ENCODE peak calls at places on chromosome 7, in four cellular contexts. One of them, this sample, is unnamed.

GRCh38 chr7:7148799-7149481 is 33.4 kb upstream of the C1GALT1 start:
- DNase-seq in HCT116: no peak
- DNase-seq in K562: peak
- DNase-seq in GM12878: no peak
- DNase-seq in this sample: peak

GRCh38 chr7:45695249-45695995 is 121.3 kb downstream of the ADCY1 start:
- DNase-seq in HCT116: no peak
- DNase-seq in K562: no peak
- DNase-seq in GM12878: no peak
- DNase-seq in this sample: no peak

GRCh38 chr7:55484241-55484640 is 88.1 kb downstream of the VOPP1 start:
- DNase-seq in HCT116: no peak
- DNase-seq in K562: no peak
- DNase-seq in GM12878: no peak
- DNase-seq in this sample: no peak

GRCh38 chr7:135938563-135938962 is 38.6 kb downstream of the MTPN start:
- DNase-seq in HCT116: no peak
- DNase-seq in K562: no peak
- DNase-seq in GM12878: no peak
- DNase-seq in this sample: no peak

GRCh38 chr7:19333706-19334105 is 188.5 kb upstream of the FERD3L start:
- DNase-seq in HCT116: no peak
- DNase-seq in K562: no peak
- DNase-seq in GM12878: no peak
- DNase-seq in this sample: no peak

GRCh38 chr7:140605337-140605736 is 35.3 kb downstream of the DENND2A start:
- DNase-seq in HCT116: no peak
- DNase-seq in K562: no peak
- DNase-seq in GM12878: no peak
- DNase-seq in this sample: no peak

GRCh38 chr7:16688249-16688648 is 42.3 kb downstream of the BZW2 start:
- DNase-seq in HCT116: peak
- DNase-seq in K562: peak
- DNase-seq in GM12878: no peak
- DNase-seq in this sample: no peak

GRCh38 chr7:92108821-92109220 is 25.5 kb downstream of the CYP51A1 start:
- DNase-seq in HCT116: no peak
- DNase-seq in K562: no peak
- DNase-seq in GM12878: no peak
- DNase-seq in this sample: no peak

GRCh38 chr7:134368851-134369533 is 52.3 kb upstream of the SLC35B4 start:
- DNase-seq in HCT116: no peak
- DNase-seq in K562: no peak
- DNase-seq in GM12878: no peak
- DNase-seq in this sample: peak

GRCh38 chr7:121604627-121605296 is 208.7 kb upstream of the FAM3C start:
- DNase-seq in HCT116: no peak
- DNase-seq in K562: no peak
- DNase-seq in GM12878: no peak
- DNase-seq in this sample: peak

GRCh38 chr7:158760936-158761335 is 56.3 kb upstream of the NCAPG2 start:
- DNase-seq in HCT116: no peak
- DNase-seq in K562: peak
- DNase-seq in GM12878: no peak
- DNase-seq in this sample: peak

GRCh38 chr7:101733713-101734475 is 83.5 kb upstream of the CUX1 start:
- DNase-seq in HCT116: no peak
- DNase-seq in K562: peak
- DNase-seq in GM12878: no peak
- DNase-seq in this sample: peak

GRCh38 chr7:51127618-51127904 is 189.0 kb downstream of the COBL start:
- DNase-seq in HCT116: no peak
- DNase-seq in K562: no peak
- DNase-seq in GM12878: no peak
- DNase-seq in this sample: no peak

GRCh38 chr7:157861551-157861950 is 524.7 kb downstream of the DNAJB6 start:
- DNase-seq in HCT116: no peak
- DNase-seq in K562: no peak
- DNase-seq in GM12878: no peak
- DNase-seq in this sample: no peak

GRCh38 chr7:30562909-30563308 is 31.8 kb upstream of the GARS1 start:
- DNase-seq in HCT116: no peak
- DNase-seq in K562: no peak
- DNase-seq in GM12878: no peak
- DNase-seq in this sample: no peak

GRCh38 chr7:72025381-72025960 is 386.7 kb downstream of the CALN1 start:
- DNase-seq in HCT116: no peak
- DNase-seq in K562: no peak
- DNase-seq in GM12878: no peak
- DNase-seq in this sample: no peak

GRCh38 chr7:45060295-45060694 is 28.5 kb downstream of the NACAD start:
- DNase-seq in HCT116: no peak
- DNase-seq in K562: no peak
- DNase-seq in GM12878: no peak
- DNase-seq in this sample: no peak

GRCh38 chr7:116259821-116260440 is 49.6 kb downstream of the TES start:
- DNase-seq in HCT116: peak
- DNase-seq in K562: no peak
- DNase-seq in GM12878: no peak
- DNase-seq in this sample: no peak

GRCh38 chr7:44159824-44160630 is 18.9 kb upstream of the MYL7 start:
- DNase-seq in HCT116: no peak
- DNase-seq in K562: no peak
- DNase-seq in GM12878: no peak
- DNase-seq in this sample: no peak

GRCh38 chr7:11753441-11753840 is 78.6 kb downstream of the THSD7A start:
- DNase-seq in HCT116: no peak
- DNase-seq in K562: no peak
- DNase-seq in GM12878: no peak
- DNase-seq in this sample: no peak

GRCh38 chr7:36304099-36304425 is 85.6 kb upstream of the ANLN start:
- DNase-seq in HCT116: no peak
- DNase-seq in K562: no peak
- DNase-seq in GM12878: no peak
- DNase-seq in this sample: no peak

GRCh38 chr7:114088541-114088940 is 169.7 kb upstream of the PPP1R3A start:
- DNase-seq in HCT116: no peak
- DNase-seq in K562: no peak
- DNase-seq in GM12878: no peak
- DNase-seq in this sample: no peak

GRCh38 chr7:85950418-85950817 is 693.3 kb upstream of the GRM3 start:
- DNase-seq in HCT116: no peak
- DNase-seq in K562: no peak
- DNase-seq in GM12878: no peak
- DNase-seq in this sample: peak

GRCh38 chr7:158595068-158595467 is 7.4 kb upstream of the PTPRN2 start:
- DNase-seq in HCT116: peak
- DNase-seq in K562: no peak
- DNase-seq in GM12878: peak
- DNase-seq in this sample: no peak

GRCh38 chr7:8068892-8069686 is 100.5 kb downstream of the GLCCI1 start:
- DNase-seq in HCT116: no peak
- DNase-seq in K562: no peak
- DNase-seq in GM12878: no peak
- DNase-seq in this sample: no peak

GRCh38 chr7:44748948-44749731 is 493 bp downstream of the ZMIZ2 start:
- DNase-seq in HCT116: no peak
- DNase-seq in K562: peak
- DNase-seq in GM12878: no peak
- DNase-seq in this sample: no peak

GRCh38 chr7:999921-1000593 is 17.1 kb downstream of the CYP2W1 start:
- DNase-seq in HCT116: no peak
- DNase-seq in K562: no peak
- DNase-seq in GM12878: peak
- DNase-seq in this sample: no peak

GRCh38 chr7:105691692-105692564 is 110.6 kb upstream of the EFCAB10 start:
- DNase-seq in HCT116: no peak
- DNase-seq in K562: no peak
- DNase-seq in GM12878: no peak
- DNase-seq in this sample: no peak

GRCh38 chr7:79854621-79855020 is 280.0 kb upstream of the GNAI1 start:
- DNase-seq in HCT116: no peak
- DNase-seq in K562: no peak
- DNase-seq in GM12878: no peak
- DNase-seq in this sample: no peak

DNA sequence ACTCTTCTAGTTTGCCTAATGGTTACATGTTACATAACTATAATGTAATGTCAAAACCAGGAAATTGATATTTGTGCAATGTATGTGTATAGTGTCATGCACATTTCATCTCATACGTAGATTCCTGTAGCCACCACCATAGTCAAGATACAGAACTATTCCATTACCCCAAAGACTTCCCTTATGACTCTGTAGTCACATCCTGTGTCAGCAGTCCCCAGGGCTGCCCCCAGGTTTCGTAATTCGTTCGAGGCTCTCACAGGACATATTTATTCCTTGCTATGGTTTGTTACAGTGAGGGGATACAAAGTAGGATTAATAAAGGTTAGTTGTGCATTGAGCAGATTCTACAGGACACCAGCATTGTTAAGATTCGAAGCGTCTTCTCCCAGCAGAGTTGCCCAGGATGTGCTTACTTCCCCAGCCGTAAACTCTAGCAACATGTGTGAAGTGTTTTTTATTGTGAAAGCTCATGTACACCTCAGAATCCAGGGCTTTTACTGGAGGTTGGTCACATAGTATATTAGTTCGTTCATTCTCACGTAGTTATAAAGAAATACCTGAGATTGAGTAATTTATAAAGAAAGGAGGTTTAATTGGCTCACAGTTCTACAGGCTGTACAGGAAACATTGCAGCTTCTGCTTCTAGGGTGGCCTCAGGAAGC is 18.6 kb downstream of the RABGEF1 start:
- DNase-seq in HCT116: no peak
- DNase-seq in K562: no peak
- DNase-seq in GM12878: no peak
- DNase-seq in this sample: no peak
- TF ChIP-seq ZBTB33 in HCT116: no peak
- TF ChIP-seq ZBTB33 in K562: no peak
- TF ChIP-seq ZBTB33 in GM12878: no peak
- TF ChIP-seq ZBTB33 in this sample: no peak

GRCh38 chr7:66236713-66237303 is 31.7 kb downstream of the TPST1 start:
- DNase-seq in HCT116: no peak
- DNase-seq in K562: no peak
- DNase-seq in GM12878: no peak
- DNase-seq in this sample: no peak

GRCh38 chr7:66239467-66239856 is 34.3 kb downstream of the TPST1 start:
- DNase-seq in HCT116: no peak
- DNase-seq in K562: no peak
- DNase-seq in GM12878: no peak
- DNase-seq in this sample: no peak

GRCh38 chr7:66233638-66234037 is 28.5 kb downstream of the TPST1 start:
- DNase-seq in HCT116: no peak
- DNase-seq in K562: no peak
- DNase-seq in GM12878: no peak
- DNase-seq in this sample: no peak

DNA sequence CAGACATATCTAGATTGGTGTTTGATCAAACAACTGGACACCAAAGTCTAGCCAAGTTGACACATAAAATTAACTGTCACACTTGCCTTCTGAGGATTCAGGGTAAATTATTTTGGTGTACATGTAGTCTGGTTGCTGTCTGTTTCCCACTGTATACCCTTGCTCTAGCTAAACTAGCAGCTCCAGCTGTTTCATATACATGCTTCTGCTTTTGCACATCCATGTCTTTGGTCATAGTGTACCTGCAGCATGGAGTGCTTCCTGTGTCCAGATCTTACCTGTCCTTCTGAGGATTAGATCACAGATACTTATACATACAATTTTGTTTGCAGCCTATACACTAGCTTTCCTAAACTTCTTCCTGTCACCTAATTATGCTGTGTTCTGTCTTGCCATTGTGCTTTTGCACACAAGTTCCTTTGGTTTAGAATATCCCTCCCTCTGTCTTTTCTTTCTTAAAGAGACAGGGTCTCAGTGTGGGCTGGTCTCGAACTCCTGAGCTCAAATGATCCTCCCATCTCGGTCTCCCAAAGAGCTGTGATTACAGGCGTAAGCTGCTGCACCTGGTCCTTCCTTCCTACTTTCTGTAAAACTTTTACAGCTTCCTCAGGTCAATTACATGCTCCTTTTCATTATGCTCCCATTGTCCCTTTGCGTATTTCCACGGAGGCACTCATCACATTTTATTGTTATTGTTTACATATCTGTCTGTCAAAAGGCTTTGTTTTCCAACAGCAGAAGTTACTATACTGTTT is 33.8 kb downstream of the TPST1 start:
- DNase-seq in HCT116: no peak
- DNase-seq in K562: no peak
- DNase-seq in GM12878: no peak
- DNase-seq in this sample: no peak
- H3K27ac ChIP-seq in HCT116: no peak
- H3K27ac ChIP-seq in K562: no peak
- H3K27ac ChIP-seq in GM12878: no peak
- H3K27ac ChIP-seq in this sample: peak

GRCh38 chr7:78141533-78142281 is 343.1 kb downstream of the PHTF2 start:
- DNase-seq in HCT116: no peak
- DNase-seq in K562: no peak
- DNase-seq in GM12878: no peak
- DNase-seq in this sample: no peak
- TF ChIP-seq ZNF274 in HCT116: no peak
- TF ChIP-seq ZNF274 in K562: no peak
- TF ChIP-seq ZNF274 in GM12878: no peak
- TF ChIP-seq ZNF274 in this sample: no peak

GRCh38 chr7:155791836-155792235 is 20.4 kb downstream of the SHH start:
- DNase-seq in HCT116: no peak
- DNase-seq in K562: no peak
- DNase-seq in GM12878: no peak
- DNase-seq in this sample: no peak
- TF ChIP-seq ZBTB33 in HCT116: no peak
- TF ChIP-seq ZBTB33 in K562: no peak
- TF ChIP-seq ZBTB33 in GM12878: no peak
- TF ChIP-seq ZBTB33 in this sample: no peak

DNA sequence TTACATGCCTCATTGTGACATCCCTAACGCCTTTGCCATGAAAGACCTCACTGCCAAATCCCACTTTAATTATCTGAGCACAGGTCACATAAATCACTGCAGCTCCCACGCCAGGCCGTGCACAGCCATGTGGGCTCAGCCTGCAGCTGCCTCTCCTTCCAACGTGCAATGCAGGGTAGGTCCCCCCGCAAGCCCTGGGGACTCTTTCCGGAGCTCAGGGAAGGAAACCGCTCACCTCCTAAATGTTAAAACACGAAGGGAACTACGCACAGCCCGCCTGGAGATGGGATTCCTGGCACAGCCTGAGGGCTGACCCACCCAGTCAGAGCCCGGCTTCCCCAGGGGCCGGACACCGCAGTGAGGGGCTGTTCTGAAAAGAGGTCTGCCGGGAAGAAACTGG is 128.0 kb downstream of the MAD1L1 start:
- DNase-seq in HCT116: no peak
- DNase-seq in K562: no peak
- DNase-seq in GM12878: no peak
- DNase-seq in this sample: no peak
- H3K27ac ChIP-seq in HCT116: peak
- H3K27ac ChIP-seq in K562: peak
- H3K27ac ChIP-seq in GM12878: no peak
- H3K27ac ChIP-seq in this sample: no peak